ENCODE peak calls at places on chromosome 21, in five cellular contexts. One of them, this sample, is unnamed.

GRCh38 chr21:36059823-36060158 is 535 bp downstream of the SETD4 start:
- DNase-seq in skeletal muscle cell: no peak
- DNase-seq in cardiac fibroblast: no peak
- DNase-seq in pancreas: no peak
- DNase-seq in mesenchymal stem cell: no peak
- DNase-seq in this sample: no peak

GRCh38 chr21:31366825-31367224 is 22.8 kb upstream of the TIAM1 start:
- DNase-seq in skeletal muscle cell: peak
- DNase-seq in cardiac fibroblast: peak
- DNase-seq in pancreas: no peak
- DNase-seq in mesenchymal stem cell: peak
- DNase-seq in this sample: no peak

GRCh38 chr21:41229527-41230248 is 61.7 kb downstream of the BACE2 start:
- DNase-seq in skeletal muscle cell: no peak
- DNase-seq in cardiac fibroblast: no peak
- DNase-seq in pancreas: no peak
- DNase-seq in mesenchymal stem cell: no peak
- DNase-seq in this sample: no peak

GRCh38 chr21:42614391-42614790 is 39.0 kb upstream of the PDE9A start:
- DNase-seq in skeletal muscle cell: no peak
- DNase-seq in cardiac fibroblast: no peak
- DNase-seq in pancreas: no peak
- DNase-seq in mesenchymal stem cell: no peak
- DNase-seq in this sample: no peak

GRCh38 chr21:41186763-41187536 is 19.0 kb downstream of the BACE2 start:
- DNase-seq in skeletal muscle cell: no peak
- DNase-seq in cardiac fibroblast: no peak
- DNase-seq in pancreas: no peak
- DNase-seq in mesenchymal stem cell: no peak
- DNase-seq in this sample: no peak

GRCh38 chr21:45109831-45110492 is 35.6 kb downstream of the ADARB1 start:
- DNase-seq in skeletal muscle cell: no peak
- DNase-seq in cardiac fibroblast: no peak
- DNase-seq in pancreas: no peak
- DNase-seq in mesenchymal stem cell: peak
- DNase-seq in this sample: no peak

GRCh38 chr21:31255846-31256395 is 88.1 kb downstream of the TIAM1 start:
- DNase-seq in skeletal muscle cell: peak
- DNase-seq in cardiac fibroblast: no peak
- DNase-seq in pancreas: no peak
- DNase-seq in mesenchymal stem cell: no peak
- DNase-seq in this sample: no peak

GRCh38 chr21:33019885-33020557 is 5.7 kb upstream of the OLIG2 start:
- DNase-seq in skeletal muscle cell: no peak
- DNase-seq in cardiac fibroblast: no peak
- DNase-seq in pancreas: no peak
- DNase-seq in mesenchymal stem cell: no peak
- DNase-seq in this sample: no peak

GRCh38 chr21:27190601-27191000 is 223.7 kb upstream of the ADAMTS5 start:
- DNase-seq in skeletal muscle cell: no peak
- DNase-seq in cardiac fibroblast: peak
- DNase-seq in pancreas: no peak
- DNase-seq in mesenchymal stem cell: no peak
- DNase-seq in this sample: peak

GRCh38 chr21:32389337-32390015 is 3.3 kb downstream of the URB1 start:
- DNase-seq in skeletal muscle cell: no peak
- DNase-seq in cardiac fibroblast: peak
- DNase-seq in pancreas: no peak
- DNase-seq in mesenchymal stem cell: no peak
- DNase-seq in this sample: no peak

GRCh38 chr21:45280178-45280821 is 7.4 kb downstream of the POFUT2 start:
- DNase-seq in skeletal muscle cell: no peak
- DNase-seq in cardiac fibroblast: no peak
- DNase-seq in pancreas: peak
- DNase-seq in mesenchymal stem cell: no peak
- DNase-seq in this sample: no peak

GRCh38 chr21:36320421-36321324 is 676 bp downstream of the MORC3 start:
- DNase-seq in skeletal muscle cell: peak
- DNase-seq in cardiac fibroblast: peak
- DNase-seq in pancreas: no peak
- DNase-seq in mesenchymal stem cell: peak
- DNase-seq in this sample: no peak

GRCh38 chr21:45769239-45769758 is 125.8 kb downstream of the PCBP3 start:
- DNase-seq in skeletal muscle cell: no peak
- DNase-seq in cardiac fibroblast: no peak
- DNase-seq in pancreas: no peak
- DNase-seq in mesenchymal stem cell: no peak
- DNase-seq in this sample: no peak

GRCh38 chr21:21712761-21713558 is 714.8 kb downstream of the NCAM2 start:
- DNase-seq in skeletal muscle cell: peak
- DNase-seq in cardiac fibroblast: peak
- DNase-seq in pancreas: no peak
- DNase-seq in mesenchymal stem cell: peak
- DNase-seq in this sample: no peak

GRCh38 chr21:35026617-35027557 is 22.2 kb downstream of the RUNX1 start:
- DNase-seq in skeletal muscle cell: no peak
- DNase-seq in cardiac fibroblast: peak
- DNase-seq in pancreas: no peak
- DNase-seq in mesenchymal stem cell: peak
- DNase-seq in this sample: no peak

GRCh38 chr21:32611471-32611997 is 643 bp downstream of the CFAP298 start:
- DNase-seq in skeletal muscle cell: no peak
- DNase-seq in cardiac fibroblast: peak
- DNase-seq in pancreas: peak
- DNase-seq in mesenchymal stem cell: peak
- DNase-seq in this sample: no peak

GRCh38 chr21:43908167-43908566 is 43.1 kb downstream of the AGPAT3 start:
- DNase-seq in skeletal muscle cell: no peak
- DNase-seq in cardiac fibroblast: no peak
- DNase-seq in pancreas: no peak
- DNase-seq in mesenchymal stem cell: no peak
- DNase-seq in this sample: no peak

GRCh38 chr21:38170283-38170682 is 86.5 kb upstream of the KCNJ15 start:
- DNase-seq in skeletal muscle cell: no peak
- DNase-seq in cardiac fibroblast: peak
- DNase-seq in pancreas: no peak
- DNase-seq in mesenchymal stem cell: peak
- DNase-seq in this sample: no peak

GRCh38 chr21:31284797-31285397 is 59.2 kb downstream of the TIAM1 start:
- DNase-seq in skeletal muscle cell: no peak
- DNase-seq in cardiac fibroblast: peak
- DNase-seq in pancreas: no peak
- DNase-seq in mesenchymal stem cell: peak
- DNase-seq in this sample: no peak

GRCh38 chr21:36297938-36298572 is 21.9 kb upstream of the MORC3 start:
- DNase-seq in skeletal muscle cell: no peak
- DNase-seq in cardiac fibroblast: no peak
- DNase-seq in pancreas: no peak
- DNase-seq in mesenchymal stem cell: peak
- DNase-seq in this sample: no peak

GRCh38 chr21:44962481-44962966 is 22.7 kb downstream of the SLX9 start:
- DNase-seq in skeletal muscle cell: peak
- DNase-seq in cardiac fibroblast: peak
- DNase-seq in pancreas: no peak
- DNase-seq in mesenchymal stem cell: peak
- DNase-seq in this sample: peak

GRCh38 chr21:40622531-40622930 is 224.4 kb downstream of the DSCAM start:
- DNase-seq in skeletal muscle cell: no peak
- DNase-seq in cardiac fibroblast: no peak
- DNase-seq in pancreas: no peak
- DNase-seq in mesenchymal stem cell: no peak
- DNase-seq in this sample: no peak

GRCh38 chr21:36463991-36464390 is 15.9 kb downstream of the CLDN14 start:
- DNase-seq in skeletal muscle cell: no peak
- DNase-seq in cardiac fibroblast: no peak
- DNase-seq in pancreas: no peak
- DNase-seq in mesenchymal stem cell: no peak
- DNase-seq in this sample: no peak

GRCh38 chr21:44425307-44425894 is 29.9 kb upstream of the LRRC3 start:
- DNase-seq in skeletal muscle cell: no peak
- DNase-seq in cardiac fibroblast: no peak
- DNase-seq in pancreas: no peak
- DNase-seq in mesenchymal stem cell: no peak
- DNase-seq in this sample: no peak

GRCh38 chr21:44952116-44952928 is 12.5 kb downstream of the SLX9 start:
- DNase-seq in skeletal muscle cell: no peak
- DNase-seq in cardiac fibroblast: no peak
- DNase-seq in pancreas: no peak
- DNase-seq in mesenchymal stem cell: no peak
- DNase-seq in this sample: no peak

GRCh38 chr21:15543473-15543872 is 186.3 kb upstream of the USP25 start:
- DNase-seq in skeletal muscle cell: no peak
- DNase-seq in cardiac fibroblast: no peak
- DNase-seq in pancreas: no peak
- DNase-seq in mesenchymal stem cell: no peak
- DNase-seq in this sample: no peak

GRCh38 chr21:38343691-38344090 is 86.9 kb downstream of the KCNJ15 start:
- DNase-seq in skeletal muscle cell: no peak
- DNase-seq in cardiac fibroblast: peak
- DNase-seq in pancreas: peak
- DNase-seq in mesenchymal stem cell: peak
- DNase-seq in this sample: no peak

GRCh38 chr21:15421521-15421920 is 308.3 kb upstream of the USP25 start:
- DNase-seq in skeletal muscle cell: no peak
- DNase-seq in cardiac fibroblast: no peak
- DNase-seq in pancreas: no peak
- DNase-seq in mesenchymal stem cell: no peak
- DNase-seq in this sample: no peak

GRCh38 chr21:35401476-35401875 is 352.4 kb upstream of the RUNX1 start:
- DNase-seq in skeletal muscle cell: no peak
- DNase-seq in cardiac fibroblast: no peak
- DNase-seq in pancreas: no peak
- DNase-seq in mesenchymal stem cell: peak
- DNase-seq in this sample: no peak

GRCh38 chr21:41562101-41563000 is 54.4 kb upstream of the TMPRSS2 start:
- DNase-seq in skeletal muscle cell: no peak
- DNase-seq in cardiac fibroblast: peak
- DNase-seq in pancreas: no peak
- DNase-seq in mesenchymal stem cell: no peak
- DNase-seq in this sample: no peak

GRCh38 chr21:44766818-44767354 is 34.7 kb downstream of the UBE2G2 start:
- DNase-seq in skeletal muscle cell: no peak
- DNase-seq in cardiac fibroblast: no peak
- DNase-seq in pancreas: no peak
- DNase-seq in mesenchymal stem cell: no peak
- DNase-seq in this sample: no peak

GRCh38 chr21:34579411-34579810 is 35.5 kb downstream of the RCAN1 start:
- DNase-seq in skeletal muscle cell: peak
- DNase-seq in cardiac fibroblast: peak
- DNase-seq in pancreas: no peak
- DNase-seq in mesenchymal stem cell: peak
- DNase-seq in this sample: no peak

GRCh38 chr21:25944672-25945213 is 210.0 kb downstream of the GABPA start:
- DNase-seq in skeletal muscle cell: no peak
- DNase-seq in cardiac fibroblast: no peak
- DNase-seq in pancreas: no peak
- DNase-seq in mesenchymal stem cell: no peak
- DNase-seq in this sample: no peak

GRCh38 chr21:14617836-14618235 is 71.7 kb upstream of the SAMSN1 start:
- DNase-seq in skeletal muscle cell: no peak
- DNase-seq in cardiac fibroblast: peak
- DNase-seq in pancreas: no peak
- DNase-seq in mesenchymal stem cell: no peak
- DNase-seq in this sample: no peak